ENCODE peak calls at places on chromosomes 6 and 20, in six cellular contexts. H is IMR-90, A is neuronal stem cell, Y is H1, R is mesenchymal stem cell, Q is trophoblast cell. W is an unnamed sample. For H3K27me3, the result is how much of the 10 kb centered on the place peaks cover.

GRCh38 chr6:30885481-30885998 is 1.2 kb downstream of the DDR1 start:
- DNase-seq in Y (no peak), H (peak), A (peak), Q (peak), R (peak), W (peak)

GRCh38 chr6:125910518-125910917 is 46.1 kb upstream of the HINT3 start:
- DNase-seq in H (peak), Y (no peak), R (peak), A (no peak), Q (no peak), W (no peak)

GRCh38 chr20:17849901-17850673 is 118.5 kb downstream of the SNX5 start:
- DNase-seq in Q (peak), R (peak), H (peak), Y (no peak), A (no peak), W (no peak)

GRCh38 chr6:143581835-143582480 is 70.4 kb upstream of the FUCA2 start:
- DNase-seq in A (no peak), R (peak), Y (no peak), Q (peak), H (peak), W (no peak)

GRCh38 chr6:122798099-122798641 is 9.1 kb downstream of the SMPDL3A start:
- DNase-seq in Q (no peak), H (peak), R (peak), A (no peak), Y (no peak), W (no peak)

GRCh38 chr6:87391334-87391733 is 16.4 kb upstream of the CFAP206 start:
- DNase-seq in Y (no peak), H (peak), A (peak), Q (peak), R (peak), W (peak)

GRCh38 chr6:34901930-34902329 is 12.9 kb downstream of the ANKS1A start:
- DNase-seq in H (peak), Q (peak), A (no peak), R (no peak), Y (no peak), W (no peak)

GRCh38 chr6:141675957-141676356 is 456.8 kb upstream of the GJE1 start:
- DNase-seq in Y (no peak), H (peak), Q (no peak), R (peak), A (no peak), W (no peak)

GRCh38 chr6:57021086-57021720 is 25.3 kb upstream of the KIAA1586 start:
- DNase-seq in R (peak), H (peak), A (peak), Y (no peak), Q (peak), W (no peak)

GRCh38 chr20:60058869-60059268 is 100.6 kb downstream of the CDH26 start:
- DNase-seq in Q (no peak), H (no peak), R (no peak), Y (no peak), A (no peak), W (no peak)

GRCh38 chr20:51285684-51286083 is 256.8 kb downstream of the NFATC2 start:
- DNase-seq in R (no peak), Q (no peak), A (no peak), Y (no peak), H (no peak), W (no peak)

GRCh38 chr6:68238097-68238597 is 396.9 kb upstream of the ADGRB3 start:
- DNase-seq in Q (no peak), Y (no peak), A (no peak), R (peak), H (no peak), W (no peak)

GRCh38 chr20:47346172-47346571 is 10.3 kb downstream of the ZMYND8 start:
- DNase-seq in R (no peak), A (no peak), H (no peak), Y (no peak), Q (no peak), W (no peak)

GRCh38 chr6:3584611-3585010 is 127.8 kb upstream of the SLC22A23 start:
- DNase-seq in A (no peak), Y (no peak), Q (no peak), H (no peak), R (no peak), W (no peak)

GRCh38 chr6:47016916-47017315 is 25.2 kb downstream of the ADGRF1 start:
- DNase-seq in H (no peak), Y (no peak), A (peak), R (no peak), Q (peak), W (no peak)

GRCh38 chr20:47576516-47577033 is 74.9 kb downstream of the NCOA3 start:
- DNase-seq in H (peak), A (no peak), Y (no peak), R (peak), Q (peak), W (no peak)

GRCh38 chr6:30163090-30163917 is at the start of gene TRIM15:
- DNase-seq in Q (no peak), H (no peak), Y (no peak), R (no peak), A (no peak), W (peak)

GRCh38 chr6:163661271-163661671 is 246.8 kb downstream of the QKI start:
- DNase-seq in R (no peak), Q (peak), H (no peak), A (no peak), Y (no peak), W (no peak)

GRCh38 chr6:34178361-34179105 is 32.6 kb upstream of the GRM4 start:
- DNase-seq in R (no peak), Y (no peak), Q (no peak), A (no peak), H (no peak), W (no peak)

GRCh38 chr6:47141166-47141565 is 99.0 kb upstream of the ADGRF1 start:
- DNase-seq in A (no peak), R (no peak), Q (no peak), H (no peak), Y (no peak), W (no peak)

GRCh38 chr6:12200025-12200424 is 90.1 kb upstream of the EDN1 start:
- DNase-seq in A (no peak), Q (no peak), H (no peak), Y (no peak), R (no peak), W (no peak)

GRCh38 chr6:22530506-22530905 is 38.9 kb upstream of the HDGFL1 start:
- DNase-seq in A (no peak), R (peak), Q (no peak), Y (no peak), H (no peak), W (no peak)

GRCh38 chr6:115945306-115945705 is 115.4 kb downstream of the FRK start:
- DNase-seq in Q (no peak), A (no peak), Y (no peak), H (no peak), R (peak), W (no peak)

GRCh38 chr20:64142546-64142945 is 21.7 kb upstream of the MYT1 start:
- DNase-seq in R (peak), H (no peak), Y (peak), Q (no peak), A (no peak), W (no peak)

GRCh38 chr20:32789896-32790750 is 27.9 kb downstream of the DNMT3B start:
- DNase-seq in H (peak), A (peak), Q (peak), Y (peak), R (peak), W (peak)

GRCh38 chr6:6635869-6636268 is 47.3 kb downstream of the LY86 start:
- DNase-seq in Q (no peak), A (no peak), H (no peak), Y (no peak), R (no peak), W (no peak)

GRCh38 chr6:43644940-43645612 is at the start of gene RSPH9:
- DNase-seq in A (peak), H (peak), Q (peak), R (peak), Y (peak), W (peak)

GRCh38 chr6:146968041-146968760 is 236.0 kb upstream of the STXBP5 start:
- DNase-seq in Y (no peak), H (peak), A (no peak), R (peak), Q (peak), W (no peak)

GRCh38 chr6:36526066-36526465 is 21.2 kb downstream of the STK38 start:
- DNase-seq in A (no peak), Y (no peak), H (no peak), R (no peak), Q (peak), W (no peak)

GRCh38 chr6:44049989-44050871 is 77.0 kb downstream of the MRPL14 start:
- DNase-seq in R (peak), Q (no peak), Y (no peak), H (peak), A (no peak), W (no peak)

GRCh38 chr6:98747960-98748359 is 86.4 kb upstream of the POU3F2 start:
- DNase-seq in Y (no peak), A (no peak), Q (peak), R (peak), H (no peak), W (no peak)

GRCh38 chr6:6610031-6610591 is 21.6 kb downstream of the LY86 start:
- DNase-seq in Q (no peak), H (no peak), R (no peak), A (no peak), Y (no peak), W (no peak)

GRCh38 chr6:54702772-54703171 is 143.8 kb upstream of the FAM83B start:
- DNase-seq in A (no peak), Q (no peak), R (no peak), H (no peak), Y (no peak), W (no peak)

GRCh38 chr6:43770417-43771209 is 602 bp downstream of the VEGFA start:
- DNase-seq in A (peak), H (peak), Y (peak), R (peak), Q (peak), W (no peak)

GRCh38 chr20:61355096-61355495 is 103.0 kb downstream of the CDH4 start:
- DNase-seq in Q (no peak), A (no peak), Y (no peak), H (no peak), R (no peak), W (no peak)

GRCh38 chr20:57959018-57959417 is 249.2 kb upstream of the PMEPA1 start:
- DNase-seq in H (no peak), A (no peak), R (no peak), Y (no peak), Q (no peak), W (no peak)
- H3K27me3 ChIP-seq in H (under half), A (under half), R (under half), Y (under half), Q (under half), W (under half)

DNA sequence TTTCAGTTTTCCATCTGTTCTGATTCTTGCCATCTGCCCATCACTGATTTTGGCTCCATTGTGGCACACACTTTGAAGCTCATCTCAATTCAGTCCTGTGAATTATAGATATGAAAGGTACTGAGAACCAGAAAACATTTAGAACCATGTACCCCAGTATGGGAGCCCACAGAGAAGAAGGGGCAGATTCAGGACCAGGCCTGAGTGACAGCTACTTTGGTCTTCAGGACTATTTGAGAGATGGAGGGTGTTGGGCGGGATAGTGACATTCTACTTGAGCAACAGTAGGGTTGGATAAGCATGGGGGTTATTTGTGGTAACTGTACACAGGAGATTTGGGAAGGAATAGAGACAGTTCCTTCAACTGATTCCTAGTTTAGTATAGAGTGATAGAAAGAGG is 259.2 kb upstream of the MANEA start:
- DNase-seq in Y (no peak), H (no peak), R (no peak), Q (no peak), A (no peak), W (no peak)
- H4K91ac ChIP-seq in Y (no peak), H (no peak), R (no peak), Q (no peak), A (no peak), W (no peak)

GRCh38 chr20:44039147-44039546 is 124.5 kb downstream of the TOX2 start:
- DNase-seq in Y (no peak), R (no peak), H (no peak), A (no peak), Q (no peak), W (no peak)
- H3K27me3 ChIP-seq in Y (under half), R (half or more), H (under half), A (under half), Q (under half), W (under half)

GRCh38 chr6:170128346-170128745 is 162.5 kb downstream of the DLL1 start:
- DNase-seq in H (no peak), Y (peak), R (no peak), Q (no peak), A (no peak), W (no peak)
- H4K91ac ChIP-seq in H (no peak), Y (peak), R (no peak), Q (no peak), A (no peak), W (no peak)

DNA sequence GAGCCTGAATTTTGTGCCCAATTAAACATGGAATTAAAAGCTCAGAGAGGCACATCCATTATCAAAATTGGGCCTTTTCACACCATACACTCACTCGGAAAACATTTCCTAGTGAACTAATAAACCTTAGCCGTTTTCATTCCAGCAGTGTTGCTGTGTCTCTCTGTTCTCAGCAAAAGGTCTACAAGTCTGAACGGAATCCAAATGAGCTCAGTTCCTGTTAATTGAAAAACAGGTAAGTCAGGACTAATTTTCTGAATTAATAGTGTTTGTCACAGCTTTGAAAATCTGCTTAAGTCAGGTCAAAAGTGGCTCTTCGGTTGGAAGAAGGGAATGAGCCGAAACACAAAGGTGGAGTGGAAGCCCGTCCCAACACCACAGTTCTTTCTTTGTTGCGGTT is 163.3 kb upstream of the RALGAPA2 start:
- DNase-seq in Q (no peak), A (no peak), Y (no peak), H (no peak), R (no peak), W (no peak)
- H3K27me3 ChIP-seq in Q (under half), A (under half), Y (under half), H (under half), R (under half), W (under half)

GRCh38 chr6:77397561-77397960 is 65.7 kb downstream of the HTR1B start:
- DNase-seq in Y (no peak), R (no peak), A (no peak), Q (peak), H (peak), W (no peak)

GRCh38 chr6:77401231-77401630 is 62.1 kb downstream of the HTR1B start:
- DNase-seq in R (no peak), H (no peak), Y (no peak), A (no peak), Q (peak), W (no peak)

GRCh38 chr6:77403424-77403823 is 59.9 kb downstream of the HTR1B start:
- DNase-seq in R (peak), H (peak), Y (no peak), A (peak), Q (peak), W (no peak)
- H4K91ac ChIP-seq in R (no peak), H (no peak), Y (no peak), A (no peak), Q (no peak), W (no peak)

GRCh38 chr20:62550087-62550565 is 74.3 kb upstream of the GATA5 start:
- DNase-seq in Y (no peak), Q (no peak), H (no peak), R (no peak), A (no peak), W (no peak)
- H3K27me3 ChIP-seq in Y (under half), Q (under half), H (half or more), R (half or more), A (under half), W (under half)

GRCh38 chr20:41443667-41444066 is 77.0 kb upstream of the EMILIN3 start:
- DNase-seq in A (no peak), Y (no peak), H (no peak), Q (no peak), R (no peak), W (no peak)
- H4K91ac ChIP-seq in A (no peak), Y (no peak), H (no peak), Q (no peak), R (no peak), W (no peak)

GRCh38 chr20:24956001-24956761 is 7.1 kb downstream of the CST7 start:
- DNase-seq in R (no peak), A (no peak), H (no peak), Q (no peak), Y (peak), W (peak)
- H3K27me3 ChIP-seq in R (under half), A (under half), H (under half), Q (under half), Y (under half), W (under half)

DNA sequence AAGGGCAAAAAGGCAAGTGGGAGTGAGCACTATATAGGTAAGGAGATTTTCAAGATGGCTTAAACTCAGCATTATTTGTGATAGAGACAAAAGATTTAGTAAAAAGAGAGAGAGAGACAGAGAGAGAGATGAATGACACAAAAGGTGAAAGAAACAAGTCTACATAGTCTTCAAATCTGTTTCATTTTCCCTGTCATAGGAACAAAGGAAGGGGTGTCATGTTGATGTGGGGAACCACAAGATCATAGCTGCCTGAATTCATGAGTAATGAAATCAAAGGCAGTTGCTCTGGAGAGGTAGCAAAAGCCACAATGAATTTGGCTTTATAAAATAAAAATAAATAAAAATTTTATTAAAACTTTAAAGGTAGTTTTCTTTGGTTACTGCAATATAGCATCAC is 67.2 kb upstream of the PHIP start:
- DNase-seq in Y (no peak), Q (no peak), R (no peak), A (no peak), H (no peak), W (no peak)
- H4K91ac ChIP-seq in Y (no peak), Q (no peak), R (no peak), A (no peak), H (no peak), W (no peak)

W was measured in H9.